ENCODE peak calls at places on chromosomes 2 and 18, in ten cellular contexts. One of them, this sample, is unnamed.

GRCh38 chr2:112137516-112138142 is 556 bp upstream of the FBLN7 start:
- DNase-seq in IMR-90: peak; percentile 37
- DNase-seq in H54: no peak
- DNase-seq in astrocyte of the spinal cord: no peak
- DNase-seq in CD4-positive, alpha-beta T cell: no peak
- DNase-seq in non-pigmented ciliary epithelial cell: no peak
- DNase-seq in NCI-H2029: no peak
- DNase-seq in astrocyte: peak; percentile 5
- DNase-seq in activated CD4-positive, alpha-beta T cell treated with anti-CD3 and anti-CD28 coated beads for 24 hours: no peak
- DNase-seq in fibroblast of mammary gland: peak; percentile 47
- DNase-seq in this sample: no peak

GRCh38 chr2:71505086-71505769 is 51.9 kb downstream of the DYSF start:
- DNase-seq in non-pigmented ciliary epithelial cell: no peak
- DNase-seq in activated CD4-positive, alpha-beta T cell treated with anti-CD3 and anti-CD28 coated beads for 24 hours: no peak
- DNase-seq in NCI-H2029: no peak
- DNase-seq in fibroblast of mammary gland: no peak
- DNase-seq in IMR-90: no peak
- DNase-seq in H54: no peak
- DNase-seq in CD4-positive, alpha-beta T cell: no peak
- DNase-seq in astrocyte: no peak
- DNase-seq in astrocyte of the spinal cord: no peak
- DNase-seq in this sample: no peak

GRCh38 chr2:18423636-18424035 is 136.8 kb downstream of the RDH14 start:
- DNase-seq in non-pigmented ciliary epithelial cell: no peak
- DNase-seq in fibroblast of mammary gland: no peak
- DNase-seq in astrocyte of the spinal cord: no peak
- DNase-seq in H54: no peak
- DNase-seq in NCI-H2029: no peak
- DNase-seq in astrocyte: no peak
- DNase-seq in CD4-positive, alpha-beta T cell: no peak
- DNase-seq in IMR-90: peak; percentile 70
- DNase-seq in activated CD4-positive, alpha-beta T cell treated with anti-CD3 and anti-CD28 coated beads for 24 hours: no peak
- DNase-seq in this sample: no peak

GRCh38 chr2:172021074-172021931 is 21.6 kb downstream of the METAP1D start:
- DNase-seq in H54: no peak
- DNase-seq in activated CD4-positive, alpha-beta T cell treated with anti-CD3 and anti-CD28 coated beads for 24 hours: no peak
- DNase-seq in CD4-positive, alpha-beta T cell: no peak
- DNase-seq in fibroblast of mammary gland: no peak
- DNase-seq in astrocyte of the spinal cord: no peak
- DNase-seq in IMR-90: peak; percentile 16
- DNase-seq in non-pigmented ciliary epithelial cell: no peak
- DNase-seq in astrocyte: no peak
- DNase-seq in NCI-H2029: no peak
- DNase-seq in this sample: no peak

GRCh38 chr18:68176901-68177300 is 538.0 kb downstream of the TMX3 start:
- DNase-seq in non-pigmented ciliary epithelial cell: no peak
- DNase-seq in H54: no peak
- DNase-seq in fibroblast of mammary gland: no peak
- DNase-seq in CD4-positive, alpha-beta T cell: no peak
- DNase-seq in IMR-90: no peak
- DNase-seq in activated CD4-positive, alpha-beta T cell treated with anti-CD3 and anti-CD28 coated beads for 24 hours: no peak
- DNase-seq in astrocyte: peak; percentile 41
- DNase-seq in astrocyte of the spinal cord: no peak
- DNase-seq in NCI-H2029: no peak
- DNase-seq in this sample: no peak

GRCh38 chr18:48951448-48952286 is 902 bp upstream of the SMAD7 start:
- DNase-seq in IMR-90: peak; percentile 86
- DNase-seq in fibroblast of mammary gland: peak; percentile 86
- DNase-seq in activated CD4-positive, alpha-beta T cell treated with anti-CD3 and anti-CD28 coated beads for 24 hours: peak; percentile 47
- DNase-seq in CD4-positive, alpha-beta T cell: peak; percentile 73
- DNase-seq in astrocyte of the spinal cord: peak; percentile 95
- DNase-seq in H54: peak; percentile 68
- DNase-seq in astrocyte: peak; percentile 80
- DNase-seq in non-pigmented ciliary epithelial cell: no peak
- DNase-seq in NCI-H2029: peak; percentile 89
- DNase-seq in this sample: peak; percentile 86

GRCh38 chr2:44562737-44563136 is 201.0 kb downstream of the CAMKMT start:
- DNase-seq in fibroblast of mammary gland: no peak
- DNase-seq in CD4-positive, alpha-beta T cell: no peak
- DNase-seq in NCI-H2029: no peak
- DNase-seq in H54: no peak
- DNase-seq in astrocyte of the spinal cord: no peak
- DNase-seq in activated CD4-positive, alpha-beta T cell treated with anti-CD3 and anti-CD28 coated beads for 24 hours: no peak
- DNase-seq in astrocyte: no peak
- DNase-seq in IMR-90: no peak
- DNase-seq in non-pigmented ciliary epithelial cell: no peak
- DNase-seq in this sample: no peak

GRCh38 chr2:240705204-240705781 is 13.6 kb downstream of the AQP12A start:
- DNase-seq in astrocyte: no peak
- DNase-seq in H54: no peak
- DNase-seq in non-pigmented ciliary epithelial cell: no peak
- DNase-seq in astrocyte of the spinal cord: no peak
- DNase-seq in fibroblast of mammary gland: no peak
- DNase-seq in CD4-positive, alpha-beta T cell: no peak
- DNase-seq in activated CD4-positive, alpha-beta T cell treated with anti-CD3 and anti-CD28 coated beads for 24 hours: no peak
- DNase-seq in NCI-H2029: no peak
- DNase-seq in IMR-90: no peak
- DNase-seq in this sample: no peak

GRCh38 chr18:56647071-56647470 is 4.1 kb upstream of the WDR7 start:
- DNase-seq in CD4-positive, alpha-beta T cell: no peak
- DNase-seq in NCI-H2029: no peak
- DNase-seq in astrocyte of the spinal cord: no peak
- DNase-seq in H54: no peak
- DNase-seq in non-pigmented ciliary epithelial cell: no peak
- DNase-seq in fibroblast of mammary gland: no peak
- DNase-seq in IMR-90: no peak
- DNase-seq in astrocyte: no peak
- DNase-seq in activated CD4-positive, alpha-beta T cell treated with anti-CD3 and anti-CD28 coated beads for 24 hours: no peak
- DNase-seq in this sample: no peak

GRCh38 chr2:1731963-1732768 is 12.1 kb downstream of the PXDN start:
- DNase-seq in activated CD4-positive, alpha-beta T cell treated with anti-CD3 and anti-CD28 coated beads for 24 hours: no peak
- DNase-seq in CD4-positive, alpha-beta T cell: no peak
- DNase-seq in H54: no peak
- DNase-seq in IMR-90: peak; percentile 92
- DNase-seq in non-pigmented ciliary epithelial cell: peak; percentile 73
- DNase-seq in NCI-H2029: no peak
- DNase-seq in fibroblast of mammary gland: peak; percentile 95
- DNase-seq in astrocyte: peak; percentile 91
- DNase-seq in astrocyte of the spinal cord: no peak
- DNase-seq in this sample: peak; percentile 68

GRCh38 chr2:177796011-177796410 is 276.6 kb downstream of the PDE11A start:
- DNase-seq in astrocyte: no peak
- DNase-seq in NCI-H2029: no peak
- DNase-seq in IMR-90: no peak
- DNase-seq in H54: no peak
- DNase-seq in CD4-positive, alpha-beta T cell: no peak
- DNase-seq in non-pigmented ciliary epithelial cell: no peak
- DNase-seq in fibroblast of mammary gland: no peak
- DNase-seq in activated CD4-positive, alpha-beta T cell treated with anti-CD3 and anti-CD28 coated beads for 24 hours: no peak
- DNase-seq in astrocyte of the spinal cord: no peak
- DNase-seq in this sample: no peak